ENCODE peak calls at places on chromosome 7, in ten cellular contexts. One of them, this sample, is unnamed.

GRCh38 chr7:101420436-101420835 is 57.8 kb downstream of the COL26A1 start:
- DNase-seq in amniotic stem cell: no peak
- DNase-seq in activated CD4-positive, alpha-beta T cell treated with anti-CD3 and anti-CD28 coated beads for 36 hours: peak; percentile 24
- DNase-seq in thyroid gland: no peak
- DNase-seq in astrocyte of the spinal cord: no peak
- DNase-seq in keratinocyte: no peak
- DNase-seq in head of caudate nucleus: no peak
- DNase-seq in AG09309: no peak
- DNase-seq in effector memory CD8-positive, alpha-beta T cell: no peak
- DNase-seq in fibroblast of mammary gland: no peak
- DNase-seq in this sample: no peak

GRCh38 chr7:121547341-121548092 is 151.4 kb upstream of the FAM3C start:
- DNase-seq in amniotic stem cell: peak; percentile 37
- DNase-seq in activated CD4-positive, alpha-beta T cell treated with anti-CD3 and anti-CD28 coated beads for 36 hours: no peak
- DNase-seq in thyroid gland: no peak
- DNase-seq in astrocyte of the spinal cord: peak; percentile 77
- DNase-seq in keratinocyte: peak; percentile 26
- DNase-seq in head of caudate nucleus: no peak
- DNase-seq in AG09309: peak; percentile 43
- DNase-seq in effector memory CD8-positive, alpha-beta T cell: no peak
- DNase-seq in fibroblast of mammary gland: peak; percentile 77
- DNase-seq in this sample: no peak

GRCh38 chr7:33886100-33886623 is 19.2 kb upstream of the BMPER start:
- DNase-seq in amniotic stem cell: no peak
- DNase-seq in activated CD4-positive, alpha-beta T cell treated with anti-CD3 and anti-CD28 coated beads for 36 hours: no peak
- DNase-seq in thyroid gland: no peak
- DNase-seq in astrocyte of the spinal cord: no peak
- DNase-seq in keratinocyte: no peak
- DNase-seq in head of caudate nucleus: no peak
- DNase-seq in AG09309: no peak
- DNase-seq in effector memory CD8-positive, alpha-beta T cell: no peak
- DNase-seq in fibroblast of mammary gland: peak; percentile 51
- DNase-seq in this sample: no peak

GRCh38 chr7:24221500-24221899 is 62.5 kb upstream of the NPY start:
- DNase-seq in amniotic stem cell: no peak
- DNase-seq in activated CD4-positive, alpha-beta T cell treated with anti-CD3 and anti-CD28 coated beads for 36 hours: no peak
- DNase-seq in thyroid gland: no peak
- DNase-seq in astrocyte of the spinal cord: no peak
- DNase-seq in keratinocyte: no peak
- DNase-seq in head of caudate nucleus: no peak
- DNase-seq in AG09309: no peak
- DNase-seq in effector memory CD8-positive, alpha-beta T cell: no peak
- DNase-seq in fibroblast of mammary gland: no peak
- DNase-seq in this sample: no peak

GRCh38 chr7:27576360-27576944 is 86.2 kb downstream of the HIBADH start:
- DNase-seq in amniotic stem cell: no peak
- DNase-seq in activated CD4-positive, alpha-beta T cell treated with anti-CD3 and anti-CD28 coated beads for 36 hours: no peak
- DNase-seq in thyroid gland: no peak
- DNase-seq in astrocyte of the spinal cord: peak; percentile 48
- DNase-seq in keratinocyte: no peak
- DNase-seq in head of caudate nucleus: no peak
- DNase-seq in AG09309: peak; percentile 10
- DNase-seq in effector memory CD8-positive, alpha-beta T cell: no peak
- DNase-seq in fibroblast of mammary gland: peak; percentile 58
- DNase-seq in this sample: no peak

GRCh38 chr7:105188201-105188600 is 174.2 kb downstream of the KMT2E start:
- DNase-seq in amniotic stem cell: no peak
- DNase-seq in activated CD4-positive, alpha-beta T cell treated with anti-CD3 and anti-CD28 coated beads for 36 hours: no peak
- DNase-seq in thyroid gland: no peak
- DNase-seq in astrocyte of the spinal cord: no peak
- DNase-seq in keratinocyte: no peak
- DNase-seq in head of caudate nucleus: no peak
- DNase-seq in AG09309: no peak
- DNase-seq in effector memory CD8-positive, alpha-beta T cell: no peak
- DNase-seq in fibroblast of mammary gland: peak; percentile 33
- DNase-seq in this sample: no peak

GRCh38 chr7:125484755-125485154 is 555.1 kb upstream of the POT1 start:
- DNase-seq in amniotic stem cell: no peak
- DNase-seq in activated CD4-positive, alpha-beta T cell treated with anti-CD3 and anti-CD28 coated beads for 36 hours: no peak
- DNase-seq in thyroid gland: no peak
- DNase-seq in astrocyte of the spinal cord: no peak
- DNase-seq in keratinocyte: no peak
- DNase-seq in head of caudate nucleus: no peak
- DNase-seq in AG09309: no peak
- DNase-seq in effector memory CD8-positive, alpha-beta T cell: no peak
- DNase-seq in fibroblast of mammary gland: no peak
- DNase-seq in this sample: no peak

GRCh38 chr7:44587843-44588711 is 6.0 kb upstream of the TMED4 start:
- DNase-seq in amniotic stem cell: no peak
- DNase-seq in activated CD4-positive, alpha-beta T cell treated with anti-CD3 and anti-CD28 coated beads for 36 hours: peak; percentile 75
- DNase-seq in thyroid gland: peak; percentile 56
- DNase-seq in astrocyte of the spinal cord: peak; percentile 72
- DNase-seq in keratinocyte: no peak
- DNase-seq in head of caudate nucleus: peak; percentile 32
- DNase-seq in AG09309: peak; percentile 39
- DNase-seq in effector memory CD8-positive, alpha-beta T cell: peak; percentile 75
- DNase-seq in fibroblast of mammary gland: peak; percentile 73
- DNase-seq in this sample: peak; percentile 80

GRCh38 chr7:130952477-130952876 is 218.5 kb upstream of the KLF14 start:
- DNase-seq in amniotic stem cell: no peak
- DNase-seq in activated CD4-positive, alpha-beta T cell treated with anti-CD3 and anti-CD28 coated beads for 36 hours: no peak
- DNase-seq in thyroid gland: no peak
- DNase-seq in astrocyte of the spinal cord: no peak
- DNase-seq in keratinocyte: no peak
- DNase-seq in head of caudate nucleus: no peak
- DNase-seq in AG09309: no peak
- DNase-seq in effector memory CD8-positive, alpha-beta T cell: no peak
- DNase-seq in fibroblast of mammary gland: no peak
- DNase-seq in this sample: no peak

GRCh38 chr7:77687747-77688144 is 8.5 kb upstream of the RSBN1L start:
- DNase-seq in amniotic stem cell: no peak
- DNase-seq in activated CD4-positive, alpha-beta T cell treated with anti-CD3 and anti-CD28 coated beads for 36 hours: peak; percentile 39
- DNase-seq in thyroid gland: no peak
- DNase-seq in astrocyte of the spinal cord: no peak
- DNase-seq in keratinocyte: no peak
- DNase-seq in head of caudate nucleus: no peak
- DNase-seq in AG09309: no peak
- DNase-seq in effector memory CD8-positive, alpha-beta T cell: no peak
- DNase-seq in fibroblast of mammary gland: no peak
- DNase-seq in this sample: no peak

GRCh38 chr7:22663319-22663718 is 63.7 kb upstream of the IL6 start:
- DNase-seq in amniotic stem cell: peak; percentile 53
- DNase-seq in activated CD4-positive, alpha-beta T cell treated with anti-CD3 and anti-CD28 coated beads for 36 hours: peak; percentile 40
- DNase-seq in thyroid gland: no peak
- DNase-seq in astrocyte of the spinal cord: peak; percentile 75
- DNase-seq in keratinocyte: no peak
- DNase-seq in head of caudate nucleus: no peak
- DNase-seq in AG09309: peak; percentile 59
- DNase-seq in effector memory CD8-positive, alpha-beta T cell: no peak
- DNase-seq in fibroblast of mammary gland: peak; percentile 60
- DNase-seq in this sample: no peak

GRCh38 chr7:39565538-39565937 is 666 bp upstream of the YAE1 start:
- DNase-seq in amniotic stem cell: no peak
- DNase-seq in activated CD4-positive, alpha-beta T cell treated with anti-CD3 and anti-CD28 coated beads for 36 hours: no peak
- DNase-seq in thyroid gland: no peak
- DNase-seq in astrocyte of the spinal cord: no peak
- DNase-seq in keratinocyte: no peak
- DNase-seq in head of caudate nucleus: no peak
- DNase-seq in AG09309: no peak
- DNase-seq in effector memory CD8-positive, alpha-beta T cell: no peak
- DNase-seq in fibroblast of mammary gland: no peak
- DNase-seq in this sample: no peak

GRCh38 chr7:99996755-99997544 is 18.4 kb upstream of the ZKSCAN1 start:
- DNase-seq in amniotic stem cell: no peak
- DNase-seq in activated CD4-positive, alpha-beta T cell treated with anti-CD3 and anti-CD28 coated beads for 36 hours: no peak
- DNase-seq in thyroid gland: no peak
- DNase-seq in astrocyte of the spinal cord: no peak
- DNase-seq in keratinocyte: no peak
- DNase-seq in head of caudate nucleus: no peak
- DNase-seq in AG09309: no peak
- DNase-seq in effector memory CD8-positive, alpha-beta T cell: no peak
- DNase-seq in fibroblast of mammary gland: no peak
- DNase-seq in this sample: no peak

This sample was measured in activated effector memory CD4-positive, alpha-beta T cell treated with anti-CD3 and anti-CD28 coated beads, Interleukin-2, amount 50 U/mL, for 16 hours.